ENCODE peak calls at places on chromosomes 12 and 14, in nine cellular contexts. I, W, V, Q, R, S, C, M and F are unnamed samples.

GRCh38 chr12:124964836-124965462 is 24.0 kb downstream of the DHX37 start:
- DNase-seq in Q (no peak), I (no peak), M (no peak), R (no peak), V (no peak), C (no peak), S (no peak), W (no peak), F (no peak)

GRCh38 chr12:66514581-66514980 is 164.3 kb downstream of the GRIP1 start:
- DNase-seq in V (no peak), C (no peak), W (no peak), S (peak; percentile 25), Q (no peak), R (no peak), I (peak; percentile 62), M (no peak), F (no peak)

GRCh38 chr12:31206038-31206670 is 119.8 kb downstream of the SINHCAF start:
- DNase-seq in S (no peak), V (no peak), Q (no peak), I (peak; percentile 60), C (no peak), R (no peak), M (no peak), W (peak; percentile 39), F (no peak)

GRCh38 chr12:50985322-50985721 is 33.0 kb downstream of the HIGD1C start:
- DNase-seq in Q (peak; percentile 69), V (no peak), R (no peak), C (no peak), I (peak; percentile 95), W (peak; percentile 67), S (no peak), M (no peak), F (no peak)

GRCh38 chr12:82329508-82329907 is 28.7 kb downstream of the CCDC59 start:
- DNase-seq in M (no peak), V (no peak), S (no peak), C (no peak), W (no peak), I (no peak), Q (no peak), R (no peak), F (no peak)

GRCh38 chr12:30847259-30847658 is 79.3 kb upstream of the TSPAN11 start:
- DNase-seq in I (peak; percentile 77), V (no peak), W (no peak), S (peak; percentile 91), R (no peak), Q (no peak), C (no peak), M (no peak), F (no peak)

GRCh38 chr12:124640096-124640495 is 72.7 kb upstream of the NCOR2 start:
- DNase-seq in I (peak; percentile 78), R (no peak), S (no peak), V (no peak), Q (no peak), M (no peak), C (no peak), W (no peak), F (no peak)

GRCh38 chr12:42725839-42726238 is 136.3 kb upstream of the PRICKLE1 start:
- DNase-seq in S (no peak), V (no peak), Q (no peak), W (no peak), I (peak; percentile 75), M (no peak), R (no peak), C (no peak), F (no peak)

GRCh38 chr14:54338696-54339317 is 58.0 kb upstream of the CDKN3 start:
- DNase-seq in W (no peak), M (no peak), C (no peak), S (peak; percentile 58), R (no peak), Q (no peak), I (peak; percentile 63), V (no peak), F (no peak)

GRCh38 chr12:113476093-113476986 is 4.7 kb upstream of the LHX5 start:
- DNase-seq in R (no peak), I (no peak), C (no peak), Q (no peak), M (no peak), W (no peak), V (no peak), S (no peak), F (no peak)

GRCh38 chr12:3114671-3115070 is 37.5 kb downstream of the TSPAN9 start:
- DNase-seq in I (peak; percentile 13), S (no peak), W (no peak), Q (no peak), V (no peak), R (no peak), C (no peak), M (no peak), F (no peak)

GRCh38 chr14:93994919-93995682 is 2.0 kb upstream of the CCDC197 start:
- DNase-seq in I (peak; percentile 96), M (peak; percentile 89), C (no peak), Q (peak; percentile 88), W (peak; percentile 92), S (no peak), V (no peak), R (no peak), F (peak; percentile 51)

GRCh38 chr12:67981236-67982164 is 7.7 kb upstream of the IFNG-AS1 start:
- DNase-seq in R (no peak), W (no peak), C (no peak), I (peak; percentile 95), M (no peak), S (no peak), V (no peak), Q (no peak), F (no peak)

GRCh38 chr12:58387199-58387598 is 445.8 kb downstream of the ATP23 start:
- DNase-seq in W (no peak), R (no peak), S (no peak), V (no peak), Q (no peak), I (peak; percentile 73), M (no peak), C (no peak), F (no peak)

DNA sequence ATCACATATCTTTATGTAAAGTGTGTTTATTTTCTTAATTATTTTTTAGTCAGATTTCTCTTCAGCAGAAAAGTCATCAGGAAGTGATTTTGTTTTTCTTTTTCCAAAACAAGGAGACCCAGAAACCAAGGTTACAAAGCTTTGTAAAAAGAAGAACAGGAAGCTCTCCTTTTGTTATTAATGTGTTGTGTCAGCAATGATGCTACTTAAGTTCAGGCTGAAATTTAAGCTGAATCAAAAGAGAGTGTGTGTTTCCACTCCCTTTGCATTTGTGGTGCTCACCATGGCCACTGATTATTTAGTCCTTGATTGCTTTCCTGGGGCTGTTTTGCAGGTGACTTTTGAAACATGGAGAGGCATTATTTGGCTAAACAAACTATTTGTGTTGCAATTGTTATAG is 155.3 kb upstream of the ATP2B1 start:
- DNase-seq in R (no peak), V (no peak), C (no peak), W (no peak), M (no peak), Q (no peak), S (peak; percentile 49), I (no peak), F (no peak)
- H3K27ac ChIP-seq in R (no peak overlapping the region), V (no peak overlapping the region), C (no peak overlapping the region), W (peak overlapping the region; percentile 30), M (no peak overlapping the region), Q (peak overlapping the region; percentile 46), S (no peak overlapping the region), I (no peak overlapping the region), F (no peak overlapping the region)

GRCh38 chr14:103541494-103541943 is 12.5 kb downstream of the TRMT61A start:
- DNase-seq in R (no peak), V (no peak), I (no peak), C (peak; percentile 47), Q (no peak), M (peak; percentile 50), W (no peak), S (no peak), F (peak; percentile 19)

GRCh38 chr14:103540816-103541493 is 12.0 kb downstream of the TRMT61A start:
- DNase-seq in I (no peak), S (no peak), V (no peak), W (peak; percentile 72), R (no peak), C (peak; percentile 43), Q (no peak), M (no peak), F (no peak)

GRCh38 chr14:103543140-103543539 is 14.1 kb downstream of the TRMT61A start:
- DNase-seq in M (peak; percentile 50), S (no peak), R (no peak), V (no peak), C (peak; percentile 47), I (no peak), W (no peak), Q (no peak), F (peak; percentile 21)

GRCh38 chr14:103542545-103543088 is 13.6 kb downstream of the TRMT61A start:
- DNase-seq in S (no peak), M (peak; percentile 80), I (peak; percentile 67), Q (no peak), R (no peak), W (peak; percentile 86), C (peak; percentile 61), V (peak; percentile 13), F (peak; percentile 93)

GRCh38 chr14:103541944-103542544 is 13.0 kb downstream of the TRMT61A start:
- DNase-seq in C (no peak), S (no peak), V (no peak), R (no peak), W (peak; percentile 83), M (peak; percentile 53), Q (no peak), I (no peak), F (peak; percentile 32)
- H3K4me3 ChIP-seq in C (no peak overlapping the region), S (no peak overlapping the region), V (no peak overlapping the region), R (no peak overlapping the region), W (no peak overlapping the region), M (no peak overlapping the region), Q (no peak overlapping the region), I (no peak overlapping the region), F (no peak overlapping the region)

DNA sequence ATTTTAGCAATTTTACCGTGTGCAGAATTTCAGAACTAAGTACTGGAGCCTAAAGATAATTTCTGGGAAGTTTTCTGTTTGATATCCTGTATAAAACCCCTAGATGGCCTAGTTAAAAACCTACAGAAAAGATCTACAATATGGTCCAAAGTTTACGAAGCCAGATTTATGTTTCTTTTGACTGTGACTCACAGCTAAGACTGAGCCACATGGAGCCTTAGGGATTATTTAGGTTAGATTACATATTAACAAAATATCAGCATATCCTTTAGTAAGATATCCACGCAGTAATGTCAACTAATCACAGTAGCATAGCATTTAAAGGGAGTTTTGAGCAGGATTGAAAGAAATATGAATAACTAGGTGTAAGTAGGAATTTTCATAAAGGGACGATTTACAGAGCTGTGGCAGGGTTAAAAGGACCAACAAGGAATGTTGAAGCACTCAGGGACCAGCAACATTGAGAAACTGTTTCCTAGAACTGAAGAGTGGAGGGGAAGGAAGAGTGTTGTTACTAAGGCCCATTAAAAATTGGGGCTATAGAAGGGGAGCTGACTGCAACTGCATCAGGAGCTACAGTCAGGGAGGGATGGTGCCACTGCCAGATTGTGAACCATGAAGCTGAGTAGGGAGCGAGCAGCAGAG is 155.5 kb downstream of the DACT1 start:
- DNase-seq in S (no peak), V (no peak), W (no peak), R (no peak), C (no peak), Q (no peak), I (no peak), M (no peak), F (no peak)
- H3K27ac ChIP-seq in S (no peak overlapping the region), V (no peak overlapping the region), W (no peak overlapping the region), R (no peak overlapping the region), C (no peak overlapping the region), Q (no peak overlapping the region), I (no peak overlapping the region), M (no peak overlapping the region), F (no peak overlapping the region)

DNA sequence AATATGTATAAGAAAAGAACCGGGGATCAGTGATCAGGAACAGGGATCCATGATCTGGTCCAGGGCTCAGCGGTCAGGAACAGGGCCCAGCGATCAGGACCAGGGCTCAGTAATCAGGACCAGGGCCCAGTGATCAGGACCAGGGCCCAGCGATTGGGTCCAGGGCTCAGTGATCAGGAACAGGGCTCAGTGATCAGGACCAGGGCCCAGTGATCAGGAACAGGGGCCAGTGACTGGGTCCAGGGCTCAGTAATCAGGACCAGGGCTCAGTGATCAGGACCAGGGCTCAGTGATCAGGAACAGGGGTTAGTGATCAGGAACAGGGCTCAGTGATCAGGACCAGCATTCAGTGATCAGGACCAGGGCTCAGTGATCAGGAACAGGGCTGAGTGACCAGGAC is 56.3 kb downstream of the TMEM121 start:
- DNase-seq in Q (no peak), R (peak; percentile 82), W (no peak), V (no peak), M (no peak), C (no peak), I (no peak), S (peak; percentile 43), F (no peak)
- H3K4me3 ChIP-seq in Q (no peak overlapping the region), R (no peak overlapping the region), W (no peak overlapping the region), V (no peak overlapping the region), M (no peak overlapping the region), C (no peak overlapping the region), I (no peak overlapping the region), S (no peak overlapping the region), F (no peak overlapping the region)